ENCODE peak calls at places on chromosomes 1 and 21, in six cellular contexts. One of them, this sample, is unnamed.
A peak's percentile ranks its signal among the peaks of the same experiment; 100 is the strongest.

GRCh38 chr1:158147396-158148353 is 33.0 kb upstream of the CD1D start:
- DNase-seq in AG09319: no peak
- DNase-seq in RWPE1: no peak
- DNase-seq in colonic mucosa: no peak
- DNase-seq in adrenal gland: no peak
- DNase-seq in heart left ventricle: no peak
- DNase-seq in this sample: no peak

GRCh38 chr1:195481293-195481692 is 1126.9 kb downstream of the KCNT2 start:
- DNase-seq in AG09319: no peak
- DNase-seq in colonic mucosa: no peak
- DNase-seq in RWPE1: no peak
- DNase-seq in heart left ventricle: no peak
- DNase-seq in adrenal gland: no peak
- DNase-seq in this sample: no peak

GRCh38 chr1:66302810-66303209 is 231.1 kb upstream of the SGIP1 start:
- DNase-seq in heart left ventricle: no peak
- DNase-seq in colonic mucosa: no peak
- DNase-seq in RWPE1: no peak
- DNase-seq in adrenal gland: no peak
- DNase-seq in AG09319: no peak
- DNase-seq in this sample: no peak

GRCh38 chr1:4128616-4129015 is 228.5 kb upstream of the C1orf174 start:
- DNase-seq in RWPE1: no peak
- DNase-seq in colonic mucosa: no peak
- DNase-seq in adrenal gland: no peak
- DNase-seq in AG09319: no peak
- DNase-seq in heart left ventricle: no peak
- DNase-seq in this sample: no peak

GRCh38 chr1:70090875-70091274 is 114.5 kb downstream of the LRRC40 start:
- DNase-seq in adrenal gland: no peak
- DNase-seq in heart left ventricle: no peak
- DNase-seq in AG09319: no peak
- DNase-seq in RWPE1: peak; percentile 45
- DNase-seq in colonic mucosa: no peak
- DNase-seq in this sample: peak; percentile 61

GRCh38 chr1:217574265-217574949 is 56.5 kb downstream of the GPATCH2 start:
- DNase-seq in AG09319: no peak
- DNase-seq in heart left ventricle: no peak
- DNase-seq in RWPE1: no peak
- DNase-seq in adrenal gland: no peak
- DNase-seq in colonic mucosa: peak; percentile 30
- DNase-seq in this sample: no peak

GRCh38 chr1:172356620-172357019 is 63.9 kb upstream of the C1orf105 start:
- DNase-seq in RWPE1: no peak
- DNase-seq in AG09319: no peak
- DNase-seq in heart left ventricle: no peak
- DNase-seq in adrenal gland: peak; percentile 45
- DNase-seq in colonic mucosa: peak; percentile 73
- DNase-seq in this sample: peak; percentile 92

GRCh38 chr1:201399352-201400126 is 415 bp upstream of the LAD1 start:
- DNase-seq in heart left ventricle: no peak
- DNase-seq in adrenal gland: peak; percentile 20
- DNase-seq in RWPE1: peak; percentile 87
- DNase-seq in AG09319: no peak
- DNase-seq in colonic mucosa: peak; percentile 78
- DNase-seq in this sample: no peak

GRCh38 chr1:95086949-95087533 is 14.3 kb upstream of the ALG14 start:
- DNase-seq in RWPE1: peak; percentile 74
- DNase-seq in adrenal gland: peak; percentile 53
- DNase-seq in AG09319: peak; percentile 52
- DNase-seq in heart left ventricle: peak; percentile 59
- DNase-seq in colonic mucosa: no peak
- DNase-seq in this sample: peak; percentile 91

GRCh38 chr21:45405819-45406762 is 1.1 kb downstream of the COL18A1 start:
- DNase-seq in RWPE1: peak; percentile 33
- DNase-seq in AG09319: no peak
- DNase-seq in colonic mucosa: no peak
- DNase-seq in heart left ventricle: no peak
- DNase-seq in adrenal gland: peak; percentile 56
- DNase-seq in this sample: no peak

GRCh38 chr1:87200875-87201638 is 127.6 kb upstream of the LMO4 start:
- DNase-seq in RWPE1: peak; percentile 39
- DNase-seq in adrenal gland: no peak
- DNase-seq in AG09319: no peak
- DNase-seq in colonic mucosa: no peak
- DNase-seq in heart left ventricle: no peak
- DNase-seq in this sample: no peak

GRCh38 chr1:151340870-151341754 is 5.9 kb downstream of the RFX5 start:
- DNase-seq in heart left ventricle: peak; percentile 43
- DNase-seq in adrenal gland: peak; percentile 38
- DNase-seq in RWPE1: peak; percentile 60
- DNase-seq in colonic mucosa: peak; percentile 69
- DNase-seq in AG09319: peak; percentile 41
- DNase-seq in this sample: peak; percentile 67

GRCh38 chr1:92638498-92638897 is 146.4 kb downstream of the EVI5 start:
- DNase-seq in colonic mucosa: no peak
- DNase-seq in heart left ventricle: no peak
- DNase-seq in adrenal gland: no peak
- DNase-seq in AG09319: no peak
- DNase-seq in RWPE1: no peak
- DNase-seq in this sample: no peak

GRCh38 chr1:245370905-245371581 is 216.3 kb downstream of the KIF26B start:
- DNase-seq in colonic mucosa: no peak
- DNase-seq in heart left ventricle: peak; percentile 25
- DNase-seq in RWPE1: no peak
- DNase-seq in adrenal gland: peak; percentile 18
- DNase-seq in AG09319: no peak
- DNase-seq in this sample: no peak

GRCh38 chr1:183493540-183494245 is 21.4 kb downstream of the SMG7 start:
- DNase-seq in colonic mucosa: no peak
- DNase-seq in AG09319: no peak
- DNase-seq in RWPE1: no peak
- DNase-seq in adrenal gland: peak; percentile 39
- DNase-seq in heart left ventricle: no peak
- DNase-seq in this sample: peak; percentile 15

GRCh38 chr1:920008-920407 is 3.7 kb upstream of the SAMD11 start:
- DNase-seq in adrenal gland: no peak
- DNase-seq in heart left ventricle: no peak
- DNase-seq in RWPE1: no peak
- DNase-seq in AG09319: no peak
- DNase-seq in colonic mucosa: no peak
- DNase-seq in this sample: no peak

GRCh38 chr21:29117372-29117955 is 13.0 kb upstream of the MAP3K7CL start:
- DNase-seq in colonic mucosa: no peak
- DNase-seq in AG09319: no peak
- DNase-seq in adrenal gland: no peak
- DNase-seq in heart left ventricle: no peak
- DNase-seq in RWPE1: no peak
- DNase-seq in this sample: no peak

DNA sequence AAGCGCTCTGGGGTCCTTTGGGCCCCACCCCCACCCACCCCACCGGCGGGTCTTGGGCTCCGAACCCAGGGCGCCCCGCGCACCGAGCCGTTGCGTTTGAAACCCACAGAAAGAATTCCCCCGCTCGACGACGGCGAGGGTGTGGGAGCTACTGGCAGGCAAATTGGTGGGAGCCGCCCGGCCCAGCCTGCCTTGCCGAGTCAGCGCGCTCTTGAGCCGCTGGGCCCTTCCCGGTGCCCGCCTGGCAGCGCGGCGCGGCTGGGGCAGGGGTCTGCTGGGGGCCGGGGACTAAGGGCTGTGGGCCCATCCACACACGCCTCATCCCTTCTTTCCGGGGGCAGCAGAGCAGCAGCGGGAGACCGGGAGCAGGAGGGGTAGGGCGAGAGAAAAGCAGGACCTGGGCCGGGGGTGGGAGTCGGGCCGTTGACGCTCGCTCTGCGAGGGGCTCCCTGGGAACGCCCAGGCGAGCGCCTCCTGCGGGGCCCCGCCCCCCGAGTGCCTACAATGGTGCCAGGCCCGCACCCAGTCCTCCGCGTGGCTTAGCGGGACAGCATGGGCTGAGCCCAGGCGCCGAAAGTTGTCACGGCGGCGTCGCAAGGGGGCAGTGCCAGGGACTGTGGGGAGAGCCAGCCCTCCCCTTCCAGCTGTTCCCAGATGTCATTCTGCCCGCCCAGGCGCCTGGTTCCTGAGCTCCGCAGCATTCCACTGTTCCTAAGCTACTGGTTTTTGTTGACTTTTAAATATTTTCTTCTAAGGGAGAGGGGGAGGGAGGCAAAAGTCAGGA is at the start of gene C1orf94:
- DNase-seq in AG09319: no peak
- DNase-seq in colonic mucosa: no peak
- DNase-seq in RWPE1: no peak
- DNase-seq in adrenal gland: peak; percentile 23
- DNase-seq in heart left ventricle: no peak
- DNase-seq in this sample: no peak
- TF ChIP-seq CTCF in AG09319: no peak
- TF ChIP-seq CTCF in colonic mucosa: no peak
- TF ChIP-seq CTCF in RWPE1: no peak
- TF ChIP-seq CTCF in adrenal gland: no peak
- TF ChIP-seq CTCF in heart left ventricle: no peak
- TF ChIP-seq CTCF in this sample: no peak

DNA sequence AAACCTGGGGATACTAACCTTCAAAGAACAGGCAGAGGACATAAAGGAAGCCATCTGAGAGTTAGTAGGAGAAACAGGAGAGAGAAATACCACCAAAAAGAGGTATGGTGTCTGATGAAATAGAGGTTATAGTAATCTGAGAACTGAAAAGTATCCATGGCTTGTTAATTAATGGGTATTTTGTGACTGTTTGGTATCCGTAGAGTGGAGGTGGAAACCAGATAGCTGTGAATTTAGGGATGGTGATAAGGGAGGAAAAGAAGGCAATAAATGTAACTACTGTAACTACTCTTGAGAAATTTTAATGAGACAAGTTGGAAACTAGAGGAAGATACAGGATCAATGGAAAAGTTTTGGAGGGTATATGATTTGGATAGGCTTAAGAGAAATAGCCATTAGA is 27.5 kb downstream of the PRKAA2 start:
- DNase-seq in AG09319: no peak
- DNase-seq in RWPE1: no peak
- DNase-seq in adrenal gland: no peak
- DNase-seq in heart left ventricle: no peak
- DNase-seq in colonic mucosa: no peak
- DNase-seq in this sample: no peak
- TF ChIP-seq CTCF in AG09319: no peak
- TF ChIP-seq CTCF in RWPE1: no peak
- TF ChIP-seq CTCF in adrenal gland: no peak
- TF ChIP-seq CTCF in heart left ventricle: no peak
- TF ChIP-seq CTCF in colonic mucosa: no peak
- TF ChIP-seq CTCF in this sample: no peak

GRCh38 chr21:31475223-31475622 is 131.2 kb upstream of the TIAM1 start:
- DNase-seq in colonic mucosa: no peak
- DNase-seq in heart left ventricle: no peak
- DNase-seq in adrenal gland: no peak
- DNase-seq in AG09319: no peak
- DNase-seq in RWPE1: no peak
- DNase-seq in this sample: no peak

GRCh38 chr21:31479714-31480113 is 135.7 kb upstream of the TIAM1 start:
- DNase-seq in RWPE1: no peak
- DNase-seq in adrenal gland: no peak
- DNase-seq in colonic mucosa: no peak
- DNase-seq in heart left ventricle: no peak
- DNase-seq in AG09319: no peak
- DNase-seq in this sample: no peak

GRCh38 chr21:31473685-31474345 is 129.8 kb upstream of the TIAM1 start:
- DNase-seq in heart left ventricle: no peak
- DNase-seq in AG09319: no peak
- DNase-seq in RWPE1: peak; percentile 14
- DNase-seq in adrenal gland: no peak
- DNase-seq in colonic mucosa: no peak
- DNase-seq in this sample: no peak

GRCh38 chr21:31479222-31479621 is 135.2 kb upstream of the TIAM1 start:
- DNase-seq in colonic mucosa: no peak
- DNase-seq in RWPE1: no peak
- DNase-seq in AG09319: no peak
- DNase-seq in heart left ventricle: no peak
- DNase-seq in adrenal gland: no peak
- DNase-seq in this sample: no peak

DNA sequence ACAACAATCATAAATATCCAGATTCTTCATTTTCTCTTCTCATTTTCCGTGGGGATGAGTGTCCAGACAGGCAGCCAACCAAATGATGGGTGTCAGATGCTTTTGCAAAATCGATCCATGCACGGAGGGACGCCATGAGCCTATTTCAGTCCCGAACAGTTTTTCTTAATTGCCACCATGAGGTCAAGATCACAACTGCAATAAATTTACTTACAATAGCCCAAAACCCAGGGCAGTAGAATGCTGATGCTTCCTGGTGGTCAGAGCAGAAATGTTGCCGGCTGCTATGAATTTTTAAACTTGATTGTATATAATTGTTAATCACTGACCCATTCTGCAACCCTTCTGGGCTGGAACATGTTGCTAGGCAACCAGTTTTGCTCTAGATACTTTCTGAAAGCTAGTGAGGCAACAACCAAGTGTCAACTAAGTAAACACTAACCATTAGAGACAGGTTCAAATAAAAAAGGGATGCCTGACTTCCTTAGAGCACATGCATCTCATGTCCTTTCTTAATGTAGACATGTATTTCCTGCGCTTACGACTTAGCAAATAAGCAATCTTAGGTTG is 132.6 kb upstream of the TIAM1 start:
- DNase-seq in colonic mucosa: no peak
- DNase-seq in RWPE1: no peak
- DNase-seq in AG09319: no peak
- DNase-seq in adrenal gland: no peak
- DNase-seq in heart left ventricle: no peak
- DNase-seq in this sample: no peak
- TF ChIP-seq CTCF in colonic mucosa: no peak
- TF ChIP-seq CTCF in RWPE1: no peak
- TF ChIP-seq CTCF in AG09319: no peak
- TF ChIP-seq CTCF in adrenal gland: no peak
- TF ChIP-seq CTCF in heart left ventricle: no peak
- TF ChIP-seq CTCF in this sample: peak; percentile 39

DNA sequence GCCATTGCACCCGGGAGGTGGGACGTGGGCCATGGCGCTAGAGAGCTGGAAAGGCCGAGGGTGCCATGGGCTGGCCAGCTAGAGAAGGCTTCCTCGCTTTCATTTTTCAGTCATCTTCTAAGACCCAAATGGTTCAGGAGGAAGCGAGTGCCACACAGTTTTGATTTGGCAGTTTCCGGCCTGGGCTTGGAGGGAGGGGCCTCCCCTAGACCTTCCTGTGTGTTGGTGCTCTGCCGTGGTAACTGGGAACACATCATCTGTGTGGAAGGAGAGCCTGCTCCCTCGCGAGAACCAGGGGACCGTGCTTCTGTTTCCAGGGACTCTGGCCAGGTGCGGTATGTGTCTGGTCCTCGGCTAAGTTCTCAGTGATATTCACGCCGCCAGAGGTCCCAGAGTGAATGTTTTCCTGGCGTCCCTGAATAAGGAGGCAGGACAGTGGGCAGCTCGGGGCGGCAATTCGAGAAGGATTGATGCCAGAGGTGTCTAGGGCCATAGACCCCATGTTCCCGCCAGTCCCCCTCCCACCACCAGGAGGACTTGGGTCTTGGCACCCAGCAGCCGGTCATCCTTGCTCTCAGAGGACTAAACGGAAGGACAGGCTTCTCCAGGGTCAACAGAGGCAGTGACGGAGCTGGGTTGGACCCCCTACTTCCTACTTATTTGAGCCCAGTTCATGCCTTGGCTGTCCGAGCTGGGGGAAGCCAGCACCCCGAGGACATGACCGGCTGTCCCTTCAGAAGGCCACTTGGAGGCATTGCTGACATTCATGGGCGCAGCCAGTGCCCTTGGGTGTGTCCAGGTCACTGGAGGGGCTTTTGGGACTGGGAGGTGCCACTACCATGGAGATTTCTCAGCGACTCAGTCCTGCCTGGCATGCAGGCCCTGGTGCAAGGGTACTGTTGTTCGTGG is 2.7 kb upstream of the NPHP4 start:
- DNase-seq in AG09319: no peak
- DNase-seq in RWPE1: no peak
- DNase-seq in adrenal gland: no peak
- DNase-seq in colonic mucosa: peak; percentile 27
- DNase-seq in heart left ventricle: no peak
- DNase-seq in this sample: no peak
- TF ChIP-seq CTCF in AG09319: no peak
- TF ChIP-seq CTCF in RWPE1: no peak
- TF ChIP-seq CTCF in adrenal gland: no peak
- TF ChIP-seq CTCF in colonic mucosa: no peak
- TF ChIP-seq CTCF in heart left ventricle: no peak
- TF ChIP-seq CTCF in this sample: peak; percentile 28

This sample was measured in brain microvascular endothelial cell.